ENCODE peak calls at places on chromosomes 7 and 10, in eight cellular contexts. U is activated T-cell treated with anti-CD3 and anti-CD28 coated beads for 1 hour; B is NCI-H82; J is activated CD8-positive, alpha-beta memory T cell treated with anti-CD3 and anti-CD28 coated beads for 48 hours; W is adipocyte; I is H9; N is right cardiac atrium; S is astrocyte. M is an unnamed sample.

GRCh38 chr10:17428616-17429097 is 25.7 kb downstream of the ST8SIA6 start:
- DNase-seq in J (peak; percentile 39), N (peak; percentile 23), S (no peak), B (no peak), U (peak; percentile 49), I (no peak), W (no peak), M (no peak)

GRCh38 chr10:5491477-5491876 is 7.9 kb downstream of the CALML5 start:
- DNase-seq in I (no peak), B (no peak), W (no peak), N (no peak), U (no peak), J (no peak), S (no peak), M (no peak)

GRCh38 chr7:36999851-37000480 is 275.7 kb upstream of the AOAH start:
- DNase-seq in J (no peak), S (peak; percentile 44), U (no peak), B (no peak), N (no peak), W (peak; percentile 4), I (no peak), M (no peak)

GRCh38 chr10:114683593-114683992 is 25.5 kb upstream of the ABLIM1 start:
- DNase-seq in N (no peak), W (no peak), S (no peak), I (no peak), J (no peak), B (no peak), U (no peak), M (peak; percentile 50)

GRCh38 chr10:95504187-95504800 is 56.9 kb downstream of the SORBS1 start:
- DNase-seq in J (no peak), S (no peak), N (no peak), U (no peak), W (no peak), B (no peak), I (no peak), M (no peak)

GRCh38 chr7:156308976-156309620 is 331.5 kb upstream of the RNF32 start:
- DNase-seq in B (no peak), W (no peak), N (no peak), I (no peak), S (no peak), J (no peak), U (no peak), M (no peak)

GRCh38 chr10:44883581-44884331 is 27.4 kb upstream of the TMEM72 start:
- DNase-seq in U (no peak), S (no peak), J (no peak), N (no peak), W (no peak), I (no peak), B (no peak), M (no peak)

GRCh38 chr10:28684157-28684985 is 7.0 kb downstream of the BAMBI start:
- DNase-seq in U (no peak), B (no peak), I (no peak), N (no peak), S (no peak), W (no peak), J (no peak), M (no peak)

GRCh38 chr7:28358423-28358868 is 53.9 kb upstream of the CREB5 start:
- DNase-seq in U (no peak), S (peak; percentile 99), W (peak; percentile 95), N (no peak), B (no peak), J (no peak), I (no peak), M (no peak)

GRCh38 chr7:28083159-28083997 is 97.2 kb downstream of the JAZF1 start:
- DNase-seq in N (peak; percentile 22), J (no peak), I (no peak), W (peak; percentile 95), S (no peak), B (no peak), U (no peak), M (no peak)

GRCh38 chr7:132113536-132114409 is 462.5 kb downstream of the PLXNA4 start:
- DNase-seq in J (no peak), S (no peak), I (peak; percentile 13), N (no peak), U (no peak), W (no peak), B (no peak), M (no peak)

GRCh38 chr10:76432274-76433012 is 1001.0 kb downstream of the LRMDA start:
- DNase-seq in W (peak; percentile 74), U (no peak), B (no peak), S (peak; percentile 85), N (peak; percentile 59), I (no peak), J (no peak), M (no peak)

GRCh38 chr10:26621889-26622681 is 75.4 kb upstream of the PDSS1 start:
- DNase-seq in J (no peak), I (peak; percentile 59), B (no peak), U (no peak), S (peak; percentile 0), N (peak; percentile 51), W (no peak), M (peak; percentile 70)

GRCh38 chr10:49254556-49255318 is 44.2 kb upstream of the C10orf71 start:
- DNase-seq in S (no peak), I (no peak), N (no peak), J (peak; percentile 13), W (no peak), U (no peak), B (no peak), M (no peak)

GRCh38 chr10:131116216-131117005 is 195.1 kb downstream of the TCERG1L start:
- DNase-seq in B (no peak), N (no peak), I (no peak), W (no peak), J (no peak), S (no peak), U (no peak), M (no peak)

GRCh38 chr10:103921750-103922195 is 3.8 kb upstream of the STN1 start:
- DNase-seq in J (no peak), B (no peak), S (no peak), N (no peak), I (peak; percentile 63), W (no peak), U (no peak), M (no peak)

GRCh38 chr10:103481974-103482531 is 3.0 kb upstream of the CALHM3 start:
- DNase-seq in J (no peak), U (no peak), S (peak; percentile 36), W (peak; percentile 85), N (no peak), B (peak; percentile 81), I (no peak), M (no peak)

GRCh38 chr10:21406595-21407218 is 118.8 kb downstream of the SKIDA1 start:
- DNase-seq in U (no peak), I (no peak), W (no peak), N (no peak), B (no peak), S (peak; percentile 80), J (no peak), M (no peak)

GRCh38 chr7:7989133-7989984 is 20.8 kb downstream of the GLCCI1 start:
- DNase-seq in N (no peak), I (no peak), W (no peak), U (no peak), S (no peak), B (no peak), J (no peak), M (no peak)

GRCh38 chr10:78424721-78425120 is 391.1 kb downstream of the RPS24 start:
- DNase-seq in N (no peak), B (peak; percentile 50), U (no peak), J (no peak), W (no peak), S (no peak), I (peak; percentile 42), M (no peak)

GRCh38 chr10:80442879-80443278 is 11.2 kb upstream of the TSPAN14 start:
- DNase-seq in S (no peak), W (no peak), U (no peak), J (no peak), I (no peak), B (peak; percentile 60), N (no peak), M (no peak)

GRCh38 chr7:19663816-19664531 is 44.9 kb downstream of the POLR1F start:
- DNase-seq in J (no peak), W (peak; percentile 11), S (no peak), U (no peak), B (no peak), N (no peak), I (no peak), M (no peak)

GRCh38 chr7:66150471-66150870 is 35.8 kb downstream of the CRCP start:
- DNase-seq in B (no peak), J (no peak), U (no peak), I (no peak), W (peak; percentile 45), S (peak; percentile 88), N (peak; percentile 76), M (peak; percentile 68)

GRCh38 chr7:74474271-74474865 is 20.7 kb downstream of the GTF2IRD1 start:
- DNase-seq in I (no peak), B (no peak), J (no peak), S (peak; percentile 25), U (no peak), N (no peak), W (no peak), M (no peak)

GRCh38 chr10:61606971-61607907 is 55.5 kb upstream of the CABCOCO1 start:
- DNase-seq in S (no peak), B (peak; percentile 32), N (no peak), J (no peak), W (peak; percentile 32), I (no peak), U (no peak), M (no peak)

M was measured in Right ventricle myocardium superior.